ENCODE peak calls at places on chromosome 22, in four cellular contexts. F is A549, W is K562, H is HepG2. N is an unnamed sample.

GRCh38 chr22:36369922-36370781 is 17.6 kb downstream of the MYH9 start:
- DNase-seq in F (peak; percentile 58), W (peak; percentile 53), H (peak; percentile 72), N (peak; percentile 41)

GRCh38 chr22:47098554-47098953 is 336.1 kb downstream of the TBC1D22A start:
- DNase-seq in F (no peak), W (no peak), H (no peak), N (no peak)

GRCh38 chr22:39651783-39652058 is 81.2 kb downstream of the CACNA1I start:
- DNase-seq in F (no peak), W (no peak), H (no peak), N (peak; percentile 10)

GRCh38 chr22:46878549-46878948 is 116.1 kb downstream of the TBC1D22A start:
- DNase-seq in F (peak; percentile 15), W (peak; percentile 28), H (no peak), N (no peak)

GRCh38 chr22:46770151-46770641 is 7.7 kb downstream of the TBC1D22A start:
- DNase-seq in F (no peak), W (no peak), H (no peak), N (no peak)

GRCh38 chr22:19981171-19981960 is 35.3 kb downstream of the ARVCF start:
- DNase-seq in F (no peak), W (no peak), H (no peak), N (no peak)

GRCh38 chr22:36986242-36986821 is 32.9 kb downstream of the TST start:
- DNase-seq in F (peak; percentile 45), W (peak; percentile 59), H (no peak), N (no peak)

GRCh38 chr22:44211256-44211945 is 30.7 kb downstream of the PARVG start:
- DNase-seq in F (no peak), W (no peak), H (no peak), N (no peak)

GRCh38 chr22:44261861-44262595 is 50.7 kb downstream of the SHISAL1 start:
- DNase-seq in F (no peak), W (no peak), H (no peak), N (no peak)

GRCh38 chr22:43825651-43826050 is 13.5 kb upstream of the EFCAB6 start:
- DNase-seq in F (no peak), W (no peak), H (no peak), N (no peak)

GRCh38 chr22:29580200-29580810 is 608 bp downstream of the NIPSNAP1 start:
- DNase-seq in F (no peak), W (no peak), H (peak; percentile 92), N (no peak)

GRCh38 chr22:34851918-34852662 is 213.9 kb upstream of the ISX start:
- DNase-seq in F (no peak), W (no peak), H (no peak), N (no peak)

GRCh38 chr22:25235547-25236290 is 16.3 kb downstream of the CRYBB2 start:
- DNase-seq in F (peak; percentile 86), W (peak; percentile 99), H (peak; percentile 71), N (peak; percentile 61)

GRCh38 chr22:17035246-17035645 is 27.2 kb upstream of the GAB4 start:
- DNase-seq in F (no peak), W (no peak), H (no peak), N (no peak)

GRCh38 chr22:35460678-35461077 is 60.7 kb downstream of the MCM5 start:
- DNase-seq in F (no peak), W (no peak), H (no peak), N (no peak)

GRCh38 chr22:46794067-46794466 is 31.6 kb downstream of the TBC1D22A start:
- DNase-seq in F (no peak), W (no peak), H (no peak), N (no peak)

GRCh38 chr22:45332001-45332400 is 22.3 kb downstream of the FAM118A start:
- DNase-seq in F (no peak), W (no peak), H (no peak), N (no peak)

GRCh38 chr22:35632902-35633301 is 15.3 kb upstream of the APOL6 start:
- DNase-seq in F (no peak), W (no peak), H (no peak), N (no peak)

GRCh38 chr22:24506802-24507438 is 11.8 kb downstream of the UPB1 start:
- DNase-seq in F (peak; percentile 41), W (no peak), H (peak; percentile 75), N (peak; percentile 45)

GRCh38 chr22:37284807-37285355 is 2.6 kb downstream of the CYTH4 start:
- DNase-seq in F (no peak), W (no peak), H (no peak), N (no peak)

GRCh38 chr22:39920134-39920743 is 19.4 kb downstream of the GRAP2 start:
- DNase-seq in F (no peak), W (peak; percentile 75), H (no peak), N (no peak)

GRCh38 chr22:43418079-43418825 is 6.4 kb downstream of the MPPED1 start:
- DNase-seq in F (no peak), W (no peak), H (no peak), N (no peak)

GRCh38 chr22:24583221-24583971 is 9.5 kb downstream of the LRRC75B start:
- DNase-seq in F (no peak), W (no peak), H (peak; percentile 76), N (peak; percentile 15)

GRCh38 chr22:29348956-29349355 is 33.5 kb upstream of the RASL10A start:
- DNase-seq in F (no peak), W (no peak), H (no peak), N (no peak)

GRCh38 chr22:24805790-24806662 is at the start of gene SGSM1:
- DNase-seq in F (peak; percentile 73), W (peak; percentile 92), H (peak; percentile 25), N (peak; percentile 27)

GRCh38 chr22:36417281-36417686 is 29.5 kb upstream of the MYH9 start:
- DNase-seq in F (no peak), W (no peak), H (no peak), N (peak; percentile 73)

GRCh38 chr22:20571531-20572007 is 64.2 kb downstream of the MED15 start:
- DNase-seq in F (peak; percentile 21), W (peak; percentile 99), H (peak; percentile 16), N (no peak)

GRCh38 chr22:24532075-24532474 is 22.9 kb downstream of the GUCD1 start:
- DNase-seq in F (no peak), W (no peak), H (no peak), N (no peak)

GRCh38 chr22:19630614-19631013 is 83.7 kb upstream of the SEPTIN5 start:
- DNase-seq in F (no peak), W (no peak), H (no peak), N (no peak)

GRCh38 chr22:28873183-28873964 is 10.0 kb upstream of the ZNRF3 start:
- DNase-seq in F (no peak), W (peak; percentile 47), H (no peak), N (peak; percentile 22)

GRCh38 chr22:19291218-19291579 is 320 bp downstream of the CLTCL1 start:
- DNase-seq in F (no peak), W (peak; percentile 88), H (no peak), N (no peak)

GRCh38 chr22:19357270-19358105 is 66.0 kb upstream of the CLTCL1 start:
- DNase-seq in F (no peak), W (no peak), H (no peak), N (peak; percentile 84)

GRCh38 chr22:45008853-45009751 is 703 bp downstream of the PHF21B start:
- DNase-seq in F (peak; percentile 31), W (no peak), H (no peak), N (no peak)

GRCh38 chr22:28430656-28431055 is 249.0 kb downstream of the TTC28 start:
- DNase-seq in F (no peak), W (no peak), H (no peak), N (no peak)

GRCh38 chr22:45708145-45708544 is 36.5 kb downstream of the ATXN10 start:
- DNase-seq in F (no peak), W (no peak), H (no peak), N (no peak)

GRCh38 chr22:42344391-42344861 is 74.0 kb upstream of the TCF20 start:
- DNase-seq in F (no peak), W (no peak), H (no peak), N (no peak)

GRCh38 chr22:45590262-45590661 is 81.4 kb upstream of the ATXN10 start:
- DNase-seq in F (no peak), W (no peak), H (no peak), N (no peak)

DNA sequence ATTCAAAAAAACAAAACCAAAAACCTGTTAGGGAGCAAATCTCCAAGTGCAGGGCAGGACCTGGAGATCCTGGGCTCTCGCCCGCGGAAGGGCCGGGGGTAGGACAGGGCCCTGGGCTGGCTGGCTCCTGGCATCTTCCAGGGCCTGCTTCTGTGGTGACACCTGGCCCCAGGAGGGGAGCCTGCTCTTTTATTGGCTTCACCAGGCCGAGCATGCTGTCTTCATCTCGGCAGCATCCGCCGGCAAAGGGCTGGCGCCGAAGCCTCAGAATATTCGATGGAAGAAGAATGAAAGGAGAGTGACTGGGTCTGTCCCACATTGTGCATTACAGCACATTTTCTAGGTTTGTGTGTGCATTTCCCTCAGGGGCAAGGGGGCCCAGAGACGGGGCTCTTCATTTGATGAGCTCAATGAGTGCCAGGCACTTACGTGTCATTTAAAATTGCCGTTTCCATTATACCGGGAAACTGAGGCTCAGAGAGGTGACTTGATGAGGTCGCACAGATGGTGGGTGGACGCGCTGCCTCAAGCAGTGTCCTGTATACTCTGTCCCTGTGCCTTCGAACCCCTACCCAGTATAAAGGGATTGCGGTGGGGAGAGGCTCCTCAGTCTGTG is 70.0 kb downstream of the RBX1 start:
- DNase-seq in F (no peak), W (no peak), H (no peak), N (no peak)
- TF ChIP-seq MAZ in F (no peak), W (no peak), H (no peak), N (no peak)

GRCh38 chr22:31218565-31219262 is 6.6 kb downstream of the LIMK2 start:
- DNase-seq in F (no peak), W (no peak), H (no peak), N (no peak)
- H3K4me1 ChIP-seq in F (peaks cover 6% of the 10 kb centered on the region), W (peaks cover 22% of the 10 kb centered on the region), H (peaks cover 97% of the 10 kb centered on the region), N (no peaks in the 10 kb centered on the region)

GRCh38 chr22:48335442-48336139 is 1492.1 kb downstream of the BRD1 start:
- DNase-seq in F (peak; percentile 75), W (no peak), H (no peak), N (no peak)

GRCh38 chr22:48334971-48335370 is 1492.7 kb downstream of the BRD1 start:
- DNase-seq in F (no peak), W (no peak), H (no peak), N (no peak)

GRCh38 chr22:48333816-48334735 is 1493.6 kb downstream of the BRD1 start:
- DNase-seq in F (no peak), W (no peak), H (no peak), N (no peak)

GRCh38 chr22:48337957-48338792 is 1489.5 kb downstream of the BRD1 start:
- DNase-seq in F (no peak), W (no peak), H (no peak), N (no peak)

DNA sequence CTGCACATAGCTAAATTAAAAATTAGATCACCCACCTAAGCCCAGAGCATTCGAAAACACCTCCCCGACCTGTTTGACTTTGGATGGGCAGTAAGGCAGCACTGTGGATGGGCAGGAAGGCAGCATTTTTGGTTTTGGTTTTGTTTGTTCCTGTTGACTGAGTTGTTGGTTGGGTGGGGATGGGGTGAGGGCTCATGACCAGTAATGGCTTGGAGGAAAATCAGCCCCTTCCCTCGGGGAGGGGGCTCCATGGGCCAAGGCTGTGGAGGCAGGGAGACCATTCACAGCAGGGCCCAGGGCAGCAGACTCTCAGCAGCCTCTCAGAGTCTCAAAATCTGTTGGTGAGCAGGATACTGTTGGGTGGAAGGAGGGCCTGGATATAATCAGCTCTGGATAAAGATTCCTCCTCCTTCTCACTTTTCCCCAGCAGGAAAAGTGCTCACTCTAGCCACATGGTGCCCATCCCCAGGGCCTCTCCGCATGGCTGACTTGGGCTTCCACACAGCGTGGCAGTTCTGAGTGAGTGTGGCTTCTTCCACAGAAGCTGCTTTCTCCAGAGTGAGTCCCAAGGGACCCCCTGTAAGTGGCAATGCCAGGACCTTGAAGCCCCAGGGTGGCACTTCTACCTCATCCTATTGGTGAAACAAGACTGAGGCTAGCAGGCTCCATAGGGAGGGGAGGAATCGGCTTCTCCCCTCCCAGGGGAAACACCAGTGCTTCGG is 1491.2 kb downstream of the BRD1 start:
- DNase-seq in F (no peak), W (no peak), H (no peak), N (no peak)
- TF ChIP-seq MAZ in F (no peak), W (no peak), H (no peak), N (no peak)

GRCh38 chr22:32765117-32765618 is 36.3 kb upstream of the TIMP3 start:
- DNase-seq in F (no peak), W (no peak), H (no peak), N (no peak)
- H3K4me1 ChIP-seq in F (peaks cover 13% of the 10 kb centered on the region), W (no peaks in the 10 kb centered on the region), H (peaks cover 19% of the 10 kb centered on the region), N (peaks cover 23% of the 10 kb centered on the region)